ENCODE peak calls at places on chromosomes 3 and 15, in seven cellular contexts. E, D, A, G, R, T and M are unnamed samples.

GRCh38 chr3:130900959-130901358 is 7.1 kb downstream of the ATP2C1 start:
- DNase-seq in E (no peak), D (no peak), A (no peak), G (no peak), R (no peak), T (no peak), M (no peak)

GRCh38 chr15:99169769-99170311 is 65.0 kb downstream of the SYNM start:
- DNase-seq in E (no peak), D (no peak), A (peak), G (no peak), R (no peak), T (peak), M (no peak)

GRCh38 chr15:67080900-67081431 is 15.6 kb downstream of the SMAD3 start:
- DNase-seq in E (no peak), D (peak), A (peak), G (peak), R (peak), T (peak), M (no peak)

GRCh38 chr15:64599716-64600115 is 139.3 kb downstream of the ZNF609 start:
- DNase-seq in E (no peak), D (no peak), A (peak), G (no peak), R (no peak), T (no peak), M (no peak)

GRCh38 chr15:64009241-64009640 is 37.0 kb downstream of the DAPK2 start:
- DNase-seq in E (peak), D (no peak), A (peak), G (no peak), R (peak), T (no peak), M (no peak)

GRCh38 chr3:186520957-186521842 is 23.0 kb downstream of the CRYGS start:
- DNase-seq in E (no peak), D (no peak), A (no peak), G (no peak), R (no peak), T (no peak), M (no peak)

GRCh38 chr3:137131081-137131480 is 173.3 kb downstream of the IL20RB start:
- DNase-seq in E (no peak), D (no peak), A (no peak), G (no peak), R (no peak), T (no peak), M (no peak)

GRCh38 chr3:44983413-44984040 is 7.5 kb downstream of the EXOSC7 start:
- DNase-seq in E (peak), D (no peak), A (no peak), G (no peak), R (no peak), T (peak), M (no peak)

GRCh38 chr3:101072299-101072698 is 79.1 kb upstream of the ABI3BP start:
- DNase-seq in E (no peak), D (no peak), A (peak), G (no peak), R (no peak), T (peak), M (no peak)

GRCh38 chr3:119294889-119295769 is 946 bp downstream of the ARHGAP31 start:
- DNase-seq in E (peak), D (peak), A (peak), G (peak), R (no peak), T (peak), M (peak)

GRCh38 chr3:141875893-141876380 is 506 bp upstream of the ATP1B3 start:
- DNase-seq in E (no peak), D (peak), A (peak), G (peak), R (peak), T (peak), M (peak)

GRCh38 chr3:184110316-184110725 is 13.5 kb downstream of the HTR3E start:
- DNase-seq in E (no peak), D (no peak), A (peak), G (no peak), R (no peak), T (peak), M (no peak)

GRCh38 chr15:24924621-24925020 is 30.2 kb upstream of the SNRPN start:
- DNase-seq in E (no peak), D (no peak), A (peak), G (no peak), R (no peak), T (no peak), M (no peak)

GRCh38 chr15:48790716-48791115 is 20.2 kb downstream of the CEP152 start:
- DNase-seq in E (no peak), D (no peak), A (no peak), G (no peak), R (no peak), T (no peak), M (no peak)

GRCh38 chr3:188241072-188241471 is 87.1 kb downstream of the LPP start:
- DNase-seq in E (no peak), D (no peak), A (peak), G (no peak), R (peak), T (peak), M (peak)

GRCh38 chr3:126064627-126065258 is 19.2 kb downstream of the SLC41A3 start:
- DNase-seq in E (peak), D (no peak), A (no peak), G (no peak), R (no peak), T (no peak), M (no peak)

GRCh38 chr3:135083756-135084155 is 288.7 kb downstream of the EPHB1 start:
- DNase-seq in E (no peak), D (no peak), A (no peak), G (no peak), R (no peak), T (no peak), M (no peak)

GRCh38 chr15:82828064-82828463 is 18.6 kb downstream of the WHAMM start:
- DNase-seq in E (no peak), D (no peak), A (peak), G (no peak), R (no peak), T (peak), M (no peak)

GRCh38 chr3:52028572-52028971 is 27.8 kb downstream of the DUSP7 start:
- DNase-seq in E (no peak), D (no peak), A (no peak), G (no peak), R (peak), T (no peak), M (peak)

GRCh38 chr3:128933213-128933921 is 53.9 kb downstream of the ACAD9 start:
- DNase-seq in E (no peak), D (peak), A (no peak), G (no peak), R (no peak), T (no peak), M (no peak)

GRCh38 chr3:128133273-128133883 is 9.8 kb upstream of the RUVBL1 start:
- DNase-seq in E (peak), D (no peak), A (peak), G (no peak), R (no peak), T (peak), M (peak)

GRCh38 chr3:183318846-183319770 is 66.1 kb downstream of the B3GNT5 start:
- DNase-seq in E (no peak), D (no peak), A (no peak), G (no peak), R (no peak), T (no peak), M (no peak)

GRCh38 chr15:74983725-74984231 is 11.6 kb upstream of the SCAMP5 start:
- DNase-seq in E (peak), D (peak), A (no peak), G (no peak), R (no peak), T (no peak), M (no peak)

GRCh38 chr3:179898024-179898423 is 138.7 kb downstream of the PEX5L start:
- DNase-seq in E (peak), D (no peak), A (peak), G (peak), R (no peak), T (peak), M (peak)

GRCh38 chr3:66465034-66465433 is 35.8 kb downstream of the LRIG1 start:
- DNase-seq in E (no peak), D (no peak), A (no peak), G (no peak), R (no peak), T (no peak), M (no peak)

GRCh38 chr3:23875326-23875725 is 41.5 kb downstream of the NKIRAS1 start:
- DNase-seq in E (no peak), D (no peak), A (no peak), G (no peak), R (no peak), T (no peak), M (no peak)
- H3K4me3 ChIP-seq in E (no peak), D (no peak), A (no peak), G (no peak), R (no peak), T (no peak), M (no peak)

DNA sequence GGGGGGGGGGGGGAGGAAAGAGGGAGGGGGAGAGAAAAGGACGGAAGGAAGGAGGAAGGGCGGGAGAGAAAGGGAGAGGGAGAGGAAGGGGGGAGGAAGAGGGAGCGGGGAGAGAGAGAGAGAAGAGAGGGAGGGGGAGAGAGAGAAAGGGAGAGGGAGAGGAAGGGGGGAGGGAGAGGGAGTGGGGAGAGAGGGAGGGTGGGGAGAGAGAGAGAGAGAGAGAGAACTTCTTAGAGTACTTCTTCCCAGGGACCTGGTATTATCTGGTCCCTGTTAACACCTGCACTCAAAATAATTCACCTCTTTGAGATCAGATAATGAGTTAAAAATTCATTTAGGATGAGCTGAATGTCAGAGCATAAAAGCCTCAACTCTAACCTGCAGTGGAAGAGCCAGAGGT is 1.1 kb downstream of the SEC13 start:
- DNase-seq in E (no peak), D (no peak), A (no peak), G (no peak), R (no peak), T (no peak), M (no peak)
- H3K4me3 ChIP-seq in E (peak), D (peak), A (peak), G (peak), R (peak), T (peak), M (peak)

GRCh38 chr3:122797291-122797690 is 2.4 kb downstream of the SLC49A4 start:
- DNase-seq in E (no peak), D (no peak), A (no peak), G (no peak), R (no peak), T (no peak), M (no peak)
- H3K4me3 ChIP-seq in E (no peak), D (no peak), A (no peak), G (no peak), R (peak), T (no peak), M (no peak)

GRCh38 chr15:44207643-44208042 is 12.6 kb upstream of the FRMD5 start:
- DNase-seq in E (no peak), D (no peak), A (peak), G (no peak), R (no peak), T (no peak), M (no peak)

DNA sequence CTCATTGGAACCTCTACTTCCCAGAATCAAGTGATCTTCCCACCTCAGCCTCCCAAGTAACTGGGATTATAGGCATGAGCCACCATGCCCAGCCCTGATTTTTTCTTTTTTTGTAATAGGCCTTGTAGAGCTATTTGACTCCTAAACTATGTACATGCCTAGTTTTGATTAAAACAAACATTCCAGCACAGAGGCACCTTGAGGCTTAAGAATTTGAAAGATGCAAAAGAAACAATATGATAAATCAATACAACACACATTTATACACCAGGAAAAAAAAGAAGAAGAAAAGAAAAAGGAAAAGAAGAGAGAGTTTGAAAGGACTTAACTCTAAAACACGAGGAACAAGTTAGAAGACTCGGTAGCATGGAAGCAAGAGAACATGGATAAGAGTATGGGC is 13.9 kb upstream of the FRMD5 start:
- DNase-seq in E (no peak), D (no peak), A (no peak), G (no peak), R (no peak), T (no peak), M (no peak)
- H3K4me3 ChIP-seq in E (no peak), D (no peak), A (no peak), G (no peak), R (no peak), T (no peak), M (no peak)